ENCODE peak calls at places on chromosomes 13 and 19, in five cellular contexts. S, F, B, J and W are unnamed samples.

GRCh38 chr13:33352023-33352422 is 66.5 kb upstream of the STARD13 start:
- DNase-seq in F (no peak), B (no peak), J (no peak), S (no peak), W (no peak)

GRCh38 chr13:111116830-111117229 is 1.7 kb downstream of the ARHGEF7 start:
- DNase-seq in J (no peak), B (no peak), S (no peak), F (peak), W (no peak)

GRCh38 chr13:33649212-33649917 is 168.6 kb upstream of the RFC3 start:
- DNase-seq in B (peak), J (no peak), F (peak), S (no peak), W (no peak)

GRCh38 chr19:1864480-1865171 is 1.2 kb upstream of the KLF16 start:
- DNase-seq in B (peak), F (peak), S (peak), J (peak), W (peak)

GRCh38 chr19:2587001-2587719 is 111.2 kb downstream of the GADD45B start:
- DNase-seq in S (no peak), B (no peak), J (peak), F (peak), W (no peak)

GRCh38 chr13:113413178-113413897 is 40.0 kb downstream of the ADPRHL1 start:
- DNase-seq in J (no peak), S (peak), F (no peak), B (no peak), W (no peak)

GRCh38 chr13:29849071-29849541 is 1.3 kb downstream of the UBL3 start:
- DNase-seq in B (peak), F (peak), S (no peak), J (peak), W (peak)

GRCh38 chr19:37007587-37008220 is 70.5 kb upstream of the ZNF420 start:
- DNase-seq in S (no peak), B (peak), F (no peak), J (peak), W (peak)

GRCh38 chr13:99577934-99578917 is 77.0 kb downstream of the TM9SF2 start:
- DNase-seq in S (no peak), J (peak), F (no peak), B (peak), W (no peak)

GRCh38 chr13:114319441-114319871 is 5.2 kb downstream of the CHAMP1 start:
- DNase-seq in F (peak), B (no peak), S (peak), J (no peak), W (no peak)

GRCh38 chr19:39497850-39498261 is 891 bp upstream of the DLL3 start:
- DNase-seq in F (peak), B (peak), S (no peak), J (peak), W (peak)

GRCh38 chr13:98481511-98481951 is 95.4 kb downstream of the STK24 start:
- DNase-seq in S (no peak), B (no peak), J (no peak), F (peak), W (no peak)

GRCh38 chr13:23578411-23579071 is 8.3 kb downstream of the TNFRSF19 start:
- DNase-seq in J (peak), B (peak), S (peak), F (peak), W (peak)

GRCh38 chr13:33455291-33455690 is 169.7 kb upstream of the STARD13 start:
- DNase-seq in F (no peak), B (no peak), J (no peak), S (no peak), W (no peak)

GRCh38 chr13:113851826-113852535 is 11.9 kb downstream of the GAS6 start:
- DNase-seq in S (no peak), B (no peak), J (peak), F (no peak), W (no peak)

GRCh38 chr19:3617463-3617862 is 9.1 kb downstream of the CACTIN start:
- DNase-seq in B (no peak), J (no peak), S (no peak), F (no peak), W (no peak)

GRCh38 chr13:110616103-110617101 is 1.1 kb downstream of the NAXD start:
- DNase-seq in S (peak), F (peak), B (peak), J (peak), W (peak)

GRCh38 chr19:47111081-47111589 is 2.4 kb downstream of the ZC3H4 start:
- DNase-seq in S (no peak), B (peak), F (no peak), J (peak), W (peak)

GRCh38 chr19:16898306-16899015 is 9.7 kb downstream of the F2RL3 start:
- DNase-seq in J (no peak), B (no peak), F (no peak), S (no peak), W (no peak)

GRCh38 chr19:10966809-10967208 is 6.0 kb downstream of the SMARCA4 start:
- DNase-seq in B (no peak), S (no peak), F (no peak), J (no peak), W (no peak)

GRCh38 chr19:49160450-49161189 is 3.0 kb downstream of the TRPM4 start:
- DNase-seq in S (no peak), B (no peak), F (no peak), J (no peak), W (no peak)
- TF ChIP-seq POLR2A in S (no peak), B (no peak), F (no peak), J (no peak), W (no peak)

GRCh38 chr19:6199240-6199983 is 63.9 kb downstream of the ACSBG2 start:
- DNase-seq in S (peak), J (peak), B (peak), F (peak), W (peak)
- TF ChIP-seq POLR2A in S (peak), J (no peak), B (no peak), F (no peak), W (peak)

GRCh38 chr13:108911807-108912206 is 282.4 kb downstream of the MYO16 start:
- DNase-seq in S (no peak), B (no peak), F (no peak), J (no peak), W (no peak)

GRCh38 chr13:108919036-108919907 is 289.9 kb downstream of the MYO16 start:
- DNase-seq in B (peak), S (no peak), J (no peak), F (peak), W (no peak)

GRCh38 chr13:108915095-108915633 is 285.8 kb downstream of the MYO16 start:
- DNase-seq in S (no peak), F (peak), J (no peak), B (peak), W (no peak)

GRCh38 chr13:108917581-108917980 is 288.2 kb downstream of the MYO16 start:
- DNase-seq in S (no peak), J (no peak), F (peak), B (no peak), W (no peak)

DNA sequence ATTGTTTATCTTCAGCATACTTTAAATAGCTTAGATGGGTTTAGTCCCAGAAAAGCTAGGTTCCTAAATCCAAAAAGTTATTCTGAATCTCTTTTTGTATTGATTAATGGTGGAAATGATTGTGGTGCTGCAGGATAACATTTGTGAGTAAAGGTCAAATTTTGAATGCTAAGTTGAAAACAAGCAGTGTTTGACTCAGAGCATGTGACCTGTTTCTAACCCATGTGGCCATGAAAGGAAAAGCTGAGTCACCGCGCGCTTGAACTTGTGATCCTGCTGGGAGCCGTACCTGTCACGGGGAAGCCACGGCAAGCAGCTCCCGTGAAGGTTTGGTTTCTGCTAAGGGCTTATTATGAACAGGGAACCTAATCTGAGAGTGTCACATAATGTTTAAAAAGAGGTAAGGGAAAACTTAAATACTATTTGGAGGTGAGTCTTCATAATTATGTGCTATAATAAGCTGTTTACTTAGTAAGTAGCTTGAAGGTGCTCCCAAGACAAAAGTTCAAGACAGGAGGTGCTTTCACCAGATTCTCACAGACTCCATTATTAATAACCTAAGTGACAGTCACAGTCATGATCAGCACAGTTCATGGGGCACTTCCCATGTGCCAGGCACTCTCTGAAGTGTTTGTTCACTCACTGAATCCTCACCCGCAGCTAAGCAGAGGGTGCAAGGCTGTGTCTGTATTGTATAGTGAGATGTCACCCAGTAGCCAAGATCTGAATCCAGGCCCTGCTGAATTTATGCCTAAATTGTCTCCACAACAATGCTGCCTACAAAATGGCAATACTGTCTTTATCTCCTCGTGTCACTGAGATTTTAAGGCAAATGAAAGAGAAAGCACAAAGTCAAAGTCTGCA is 286.5 kb downstream of the MYO16 start:
- DNase-seq in S (peak), J (peak), F (peak), B (peak), W (peak)
- TF ChIP-seq POLR2A in S (no peak), J (no peak), F (no peak), B (no peak), W (no peak)

GRCh38 chr19:8489591-8490394 is 12.6 kb downstream of the PRAM1 start:
- DNase-seq in J (no peak), S (no peak), F (no peak), B (no peak), W (peak)
- TF ChIP-seq POLR2A in J (no peak), S (no peak), F (no peak), B (no peak), W (no peak)